ENCODE peak calls at places on chromosome 4, in eight cellular contexts. N is NCI-H345; E is H9; T is endothelial cell; Z is activated T-cell treated with anti-CD3 and anti-CD28 coated beads, Interleukin-2, amount 50 U/mL, for 72 hours; K is T-helper 2 cell treated with Interferon-gamma antibody and Interleukin-4, amounts not matched to agents 5 μg/mL and 100 μg/mL, for 36 hours; Q is iris pigment epithelial cell; X is germinal center. F is an unnamed sample.
A peak's percentile ranks its signal among the peaks of the same experiment; 100 is the strongest.

GRCh38 chr4:76011700-76012387 is 4.5 kb upstream of the CXCL9 start:
- DNase-seq in E (peak; percentile 44), Z (no peak), X (no peak), T (no peak), Q (peak; percentile 77), N (no peak), K (no peak), F (no peak)

GRCh38 chr4:188117631-188118030 is 8.2 kb upstream of the TRIML2 start:
- DNase-seq in E (no peak), K (no peak), Z (no peak), Q (no peak), T (no peak), N (no peak), X (no peak), F (no peak)

GRCh38 chr4:55284331-55284730 is 61.7 kb upstream of the SRD5A3 start:
- DNase-seq in Z (no peak), X (no peak), K (no peak), E (no peak), N (no peak), Q (no peak), T (no peak), F (no peak)

GRCh38 chr4:93791570-93792195 is 36.9 kb upstream of the ATOH1 start:
- DNase-seq in E (peak; percentile 56), T (peak; percentile 69), K (no peak), Z (peak; percentile 34), N (peak; percentile 56), Q (peak; percentile 49), X (peak; percentile 7), F (peak; percentile 30)

GRCh38 chr4:138112389-138112788 is 129.8 kb downstream of the SLC7A11 start:
- DNase-seq in X (no peak), K (no peak), T (no peak), Z (no peak), E (no peak), N (no peak), Q (no peak), F (no peak)

GRCh38 chr4:21366312-21366711 is 582.3 kb downstream of the KCNIP4 start:
- DNase-seq in N (no peak), Z (no peak), E (peak; percentile 28), T (no peak), Q (no peak), K (no peak), X (no peak), F (no peak)

GRCh38 chr4:4810365-4810764 is 49.1 kb upstream of the MSX1 start:
- DNase-seq in N (no peak), E (no peak), Q (no peak), K (no peak), T (no peak), X (no peak), Z (no peak), F (no peak)

GRCh38 chr4:77418333-77418732 is 187.3 kb upstream of the CXCL13 start:
- DNase-seq in T (peak; percentile 18), Z (peak; percentile 4), K (no peak), E (no peak), X (no peak), Q (peak; percentile 12), N (peak; percentile 28), F (no peak)

GRCh38 chr4:87739494-87739893 is 59.9 kb upstream of the IBSP start:
- DNase-seq in E (no peak), T (no peak), Q (no peak), X (no peak), N (no peak), Z (no peak), K (no peak), F (no peak)